ENCODE peak calls at places on chromosomes 4 and X, in six cellular contexts. Z, W, B, M, U and D are unnamed samples.

GRCh38 chr4:88341227-88342192 is 37.1 kb upstream of the HERC6 start:
- DNase-seq in B (no peak), M (peak; percentile 33), Z (peak; percentile 97), W (no peak), U (no peak), D (no peak)

GRCh38 chr4:40486534-40486933 is 143.1 kb downstream of the RBM47 start:
- DNase-seq in W (no peak), B (no peak), U (no peak), M (no peak), Z (peak; percentile 50), D (no peak)

GRCh38 chr4:42568610-42569207 is 88.2 kb downstream of the ATP8A1 start:
- DNase-seq in B (peak; percentile 84), Z (peak; percentile 78), W (peak; percentile 53), M (peak; percentile 2), U (peak; percentile 29), D (peak; percentile 9)

GRCh38 chr4:179569549-179569948 is 2127.3 kb upstream of the AGA start:
- DNase-seq in U (no peak), M (no peak), W (no peak), Z (no peak), B (no peak), D (no peak)

GRCh38 chrX:83469551-83469950 is 38.5 kb upstream of the POU3F4 start:
- DNase-seq in U (no peak), M (no peak), Z (no peak), B (peak; percentile 66), W (no peak), D (no peak)

GRCh38 chrX:47497274-47497673 is 14.3 kb upstream of the ZNF41 start:
- DNase-seq in M (no peak), B (peak; percentile 23), Z (peak; percentile 67), U (no peak), W (no peak), D (no peak)

GRCh38 chrX:22409418-22409817 is 136.7 kb downstream of the CBLL2 start:
- DNase-seq in U (no peak), M (no peak), Z (no peak), W (no peak), B (no peak), D (no peak)

GRCh38 chr4:24266014-24266413 is 318.3 kb downstream of the DHX15 start:
- DNase-seq in M (no peak), U (no peak), W (no peak), B (no peak), Z (no peak), D (no peak)

GRCh38 chr4:176988226-176988625 is 195.5 kb upstream of the VEGFC start:
- DNase-seq in U (no peak), M (peak; percentile 12), Z (peak; percentile 92), W (no peak), B (no peak), D (no peak)

GRCh38 chr4:5689065-5689464 is 19.3 kb downstream of the EVC2 start:
- DNase-seq in M (no peak), Z (no peak), B (no peak), U (no peak), W (no peak), D (no peak)

GRCh38 chrX:118062817-118063615 is 53.6 kb downstream of the KLHL13 start:
- DNase-seq in M (no peak), U (no peak), Z (no peak), B (no peak), W (no peak), D (no peak)

GRCh38 chr4:42710329-42710728 is 53.4 kb upstream of the ATP8A1 start:
- DNase-seq in M (no peak), U (no peak), W (no peak), B (no peak), Z (no peak), D (no peak)

GRCh38 chr4:33283818-33284217 is 2563.6 kb downstream of the PCDH7 start:
- DNase-seq in M (no peak), W (no peak), B (no peak), Z (no peak), U (no peak), D (no peak)

GRCh38 chr4:150010525-150011126 is 67.6 kb upstream of the DCLK2 start:
- DNase-seq in U (no peak), M (no peak), Z (peak; percentile 79), W (peak; percentile 47), B (peak; percentile 27), D (peak; percentile 38)

GRCh38 chr4:5365071-5366008 is 314.1 kb downstream of the STK32B start:
- DNase-seq in Z (no peak), U (no peak), M (no peak), B (no peak), W (no peak), D (no peak)